ENCODE peak calls at places on chromosomes 3 and 15, in five cellular contexts. F is trophoblast cell, Y is neuronal stem cell, D is H1, I is IMR-90. U is an unnamed sample.

GRCh38 chr3:107978116-107979057 is 112.4 kb downstream of the CD47 start:
- DNase-seq in F (no peak), Y (no peak), D (no peak), I (no peak), U (no peak)

GRCh38 chr3:183764854-183765731 is 60.3 kb downstream of the MAP6D1 start:
- DNase-seq in F (peak), Y (no peak), D (no peak), I (peak), U (peak)

GRCh38 chr15:85625856-85626255 is 168.9 kb downstream of the KLHL25 start:
- DNase-seq in F (no peak), Y (no peak), D (no peak), I (peak), U (no peak)

GRCh38 chr15:69666441-69666882 is 213.8 kb downstream of the RPLP1 start:
- DNase-seq in F (peak), Y (no peak), D (no peak), I (peak), U (no peak)

GRCh38 chr15:50906954-50907865 is 1.3 kb upstream of the AP4E1 start:
- DNase-seq in F (peak), Y (no peak), D (no peak), I (peak), U (no peak)

GRCh38 chr3:32480596-32480995 is 22.1 kb downstream of the CMTM6 start:
- DNase-seq in F (no peak), Y (no peak), D (no peak), I (no peak), U (no peak)

GRCh38 chr3:70506775-70507174 is 194.3 kb upstream of the MDFIC2 start:
- DNase-seq in F (no peak), Y (no peak), D (no peak), I (no peak), U (no peak)

GRCh38 chr3:46276497-46277099 is 34.3 kb downstream of the CCR3 start:
- DNase-seq in F (peak), Y (no peak), D (peak), I (no peak), U (peak)

GRCh38 chr3:194203482-194204035 is 67.6 kb downstream of the HES1 start:
- DNase-seq in F (no peak), Y (no peak), D (no peak), I (no peak), U (peak)

GRCh38 chr3:24086597-24087369 is 141.7 kb downstream of the NR1D2 start:
- DNase-seq in F (no peak), Y (peak), D (no peak), I (no peak), U (no peak)

GRCh38 chr3:169297214-169297613 is 366.3 kb downstream of the MECOM start:
- DNase-seq in F (no peak), Y (no peak), D (no peak), I (no peak), U (no peak)

GRCh38 chr3:13081603-13082360 is 8.6 kb upstream of the IQSEC1 start:
- DNase-seq in F (no peak), Y (no peak), D (no peak), I (no peak), U (no peak)

GRCh38 chr3:158539414-158540014 is 31.5 kb upstream of the MLF1 start:
- DNase-seq in F (peak), Y (peak), D (no peak), I (peak), U (peak)

GRCh38 chr3:4584537-4585249 is 91.5 kb downstream of the ITPR1 start:
- DNase-seq in F (no peak), Y (no peak), D (no peak), I (peak), U (no peak)

DNA sequence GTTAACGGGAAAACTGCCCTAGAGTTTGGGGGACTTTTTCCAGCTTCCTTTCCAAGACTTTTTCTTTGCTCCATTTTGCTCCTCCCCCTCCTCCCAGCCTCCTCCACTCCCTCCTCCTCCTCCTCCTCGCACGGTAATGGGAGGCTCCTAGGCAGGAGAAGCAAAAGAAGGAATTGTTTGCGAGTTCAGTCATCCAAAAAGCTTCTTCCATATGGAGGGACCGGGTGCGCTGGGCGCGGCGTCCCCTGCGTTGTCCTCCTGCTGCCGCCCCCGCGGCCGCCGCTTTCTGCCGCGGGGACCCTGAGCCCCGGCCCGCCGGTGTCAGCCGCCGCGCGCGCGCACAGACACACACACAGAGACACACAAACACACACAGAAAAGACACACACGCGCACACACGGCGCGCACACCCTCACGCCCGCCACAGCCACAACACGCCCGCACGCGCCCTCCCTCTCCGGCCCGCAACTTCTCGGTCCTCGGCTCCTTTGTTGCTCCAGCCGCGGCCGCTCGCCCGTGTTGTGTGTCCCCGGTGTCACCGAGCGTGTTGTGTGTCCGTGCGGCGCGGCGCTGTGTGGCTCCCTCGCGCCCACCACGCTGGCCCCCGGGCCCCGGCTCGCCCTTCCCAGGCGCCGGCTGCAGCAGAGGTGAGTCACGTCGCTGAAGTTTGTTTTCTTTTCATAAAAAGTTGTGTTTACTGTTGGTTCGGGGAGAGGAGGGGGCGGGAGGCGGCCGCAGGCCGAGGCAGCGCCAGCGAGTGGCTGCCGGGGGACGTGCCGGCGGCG is at the start of gene BOC:
- DNase-seq in F (peak), Y (peak), D (no peak), I (peak), U (peak)
- H3K4ac ChIP-seq in F (peak), Y (peak), D (peak), I (peak), U (no peak)

DNA sequence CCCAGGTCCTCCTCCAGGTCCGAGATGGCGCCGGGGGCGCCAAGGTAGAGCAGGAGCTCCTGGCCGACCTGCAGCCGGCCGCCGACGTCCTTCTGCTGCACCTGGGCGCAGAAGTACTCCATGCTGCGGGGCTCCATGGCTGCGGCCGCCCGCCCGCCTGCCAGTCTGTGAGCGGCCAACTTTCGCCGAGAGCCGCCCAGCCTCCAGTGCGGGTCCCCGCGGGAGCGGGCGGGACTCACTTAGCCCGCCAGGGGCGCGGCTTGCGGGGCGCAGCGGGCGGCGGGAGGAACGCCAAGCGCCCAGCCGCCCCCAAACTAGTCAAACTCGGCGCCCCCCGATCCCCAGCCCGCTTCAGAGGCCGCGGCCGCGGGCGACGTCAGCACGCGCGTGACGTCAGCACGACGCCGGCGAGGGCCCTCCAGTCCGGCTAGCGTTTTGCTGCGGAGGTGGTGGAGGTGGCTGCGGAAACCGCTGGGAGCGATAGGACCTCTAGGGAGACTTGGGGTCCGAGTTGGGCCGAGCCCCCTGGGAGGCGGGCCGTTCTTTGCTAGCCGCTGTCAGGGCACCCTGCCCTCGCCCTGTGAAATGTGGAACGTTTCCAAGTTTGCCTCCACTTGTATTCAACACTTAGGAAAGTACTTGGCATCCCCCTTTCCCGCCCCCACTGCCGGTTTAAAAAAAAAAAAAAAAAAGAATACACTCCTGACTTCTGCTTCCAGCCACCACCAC is at the start of gene CLASP2:
- DNase-seq in F (peak), Y (peak), D (peak), I (peak), U (peak)
- H3K23ac ChIP-seq in F (no peak), Y (peak), D (no peak), I (peak), U (no peak)

GRCh38 chr15:29821416-29822099 is 710 bp downstream of the TJP1 start:
- DNase-seq in F (peak), Y (peak), D (no peak), I (peak), U (peak)

GRCh38 chr15:29822100-29822684 is at the start of gene TJP1:
- DNase-seq in F (peak), Y (peak), D (no peak), I (peak), U (peak)

GRCh38 chr15:29825205-29825604 is 2.9 kb upstream of the TJP1 start:
- DNase-seq in F (no peak), Y (no peak), D (no peak), I (no peak), U (no peak)

GRCh38 chr15:29820802-29821160 is 1.5 kb downstream of the TJP1 start:
- DNase-seq in F (no peak), Y (no peak), D (no peak), I (peak), U (no peak)

DNA sequence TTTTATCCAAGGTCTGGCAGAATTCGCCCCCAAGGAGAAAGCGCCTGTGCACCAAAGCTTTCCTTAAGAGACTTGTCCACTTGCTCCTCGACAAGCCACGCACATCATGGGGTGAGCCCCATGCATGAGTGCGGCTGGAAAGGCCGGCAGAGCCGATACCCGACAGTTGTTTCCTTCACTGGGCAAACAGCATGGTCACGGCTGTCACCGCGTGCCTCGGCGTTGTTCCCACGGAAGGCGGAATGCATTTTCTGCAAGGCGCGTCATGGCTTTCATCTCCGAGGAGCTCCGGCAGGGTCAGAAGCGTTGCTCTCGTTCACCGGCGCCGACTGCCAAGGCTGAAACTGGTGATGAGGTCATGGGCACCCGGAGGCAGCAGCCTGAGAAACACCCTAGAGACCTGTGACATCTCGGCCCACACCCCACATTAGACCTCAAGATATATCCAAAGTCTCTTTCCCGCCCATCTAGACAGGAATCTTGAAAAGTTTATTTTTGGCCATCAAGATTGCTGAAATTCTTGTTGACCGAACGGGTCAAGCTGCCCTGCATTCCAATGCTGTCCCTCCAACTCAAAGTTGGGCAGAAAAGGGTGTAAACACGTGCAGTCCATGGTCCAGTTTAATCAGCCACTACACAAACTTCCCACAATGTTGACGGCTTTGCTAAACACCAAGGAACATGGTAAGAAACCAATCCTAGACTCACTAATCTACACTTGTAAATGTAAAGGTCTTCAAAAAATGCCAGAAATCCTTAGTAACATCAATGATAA is 604 bp upstream of the TJP1 start:
- DNase-seq in F (peak), Y (no peak), D (no peak), I (peak), U (peak)
- H3K4me3 ChIP-seq in F (peak), Y (peak), D (peak), I (peak), U (peak)

DNA sequence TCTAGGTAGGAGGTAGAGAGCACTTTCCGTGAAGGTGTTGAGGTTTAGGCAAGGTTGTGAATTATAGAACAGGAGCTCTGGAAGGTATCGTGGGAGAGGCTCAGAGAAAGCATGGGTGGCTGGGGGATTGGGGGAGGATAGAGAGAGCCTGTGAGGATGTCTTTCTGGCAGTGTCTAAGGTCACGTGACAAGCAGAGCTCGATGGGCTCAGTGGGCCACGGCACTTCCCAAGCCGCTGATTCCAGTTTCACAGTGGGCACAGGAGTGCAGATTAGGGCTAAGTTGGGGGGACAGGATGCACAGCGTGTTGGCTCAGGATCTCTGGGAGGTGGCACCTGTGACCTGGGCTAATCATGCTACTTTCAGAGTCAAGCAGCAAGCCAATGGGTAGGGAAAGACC is 52.0 kb downstream of the CEMIP start:
- DNase-seq in F (no peak), Y (no peak), D (no peak), I (no peak), U (no peak)
- H3K4ac ChIP-seq in F (no peak), Y (no peak), D (peak), I (no peak), U (no peak)

DNA sequence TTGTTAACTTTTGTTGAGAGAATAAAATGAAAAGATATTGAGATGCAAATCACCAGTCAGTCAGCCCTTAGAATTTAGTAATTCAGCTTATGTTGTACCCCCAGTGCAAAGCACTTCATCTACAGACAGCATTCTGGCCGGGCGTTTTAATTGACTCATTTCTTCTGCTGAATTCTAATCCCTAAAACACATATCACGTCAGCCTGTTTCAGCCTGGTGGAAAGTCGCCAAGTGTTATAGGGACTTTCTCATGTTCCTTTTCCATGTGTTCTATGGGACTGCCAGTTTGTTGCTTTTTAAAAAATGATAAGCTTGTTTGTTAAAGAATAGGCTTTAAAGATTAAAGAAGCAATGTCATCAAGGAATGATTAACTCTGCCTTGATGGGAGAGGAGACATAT is 169.7 kb upstream of the BFSP2 start:
- DNase-seq in F (no peak), Y (no peak), D (no peak), I (no peak), U (no peak)
- H3K23ac ChIP-seq in F (no peak), Y (no peak), D (no peak), I (no peak), U (no peak)

GRCh38 chr3:125140817-125141595 is 71.5 kb downstream of the SLC12A8 start:
- DNase-seq in F (no peak), Y (no peak), D (no peak), I (no peak), U (no peak)
- H3K4me3 ChIP-seq in F (no peak), Y (no peak), D (peak), I (no peak), U (no peak)

GRCh38 chr3:123779646-123780231 is 104.4 kb downstream of the MYLK start:
- DNase-seq in F (no peak), Y (no peak), D (no peak), I (no peak), U (no peak)

GRCh38 chr3:123781571-123782275 is 102.4 kb downstream of the MYLK start:
- DNase-seq in F (no peak), Y (no peak), D (no peak), I (peak), U (no peak)

GRCh38 chr3:123782488-123782887 is 101.6 kb downstream of the MYLK start:
- DNase-seq in F (no peak), Y (no peak), D (no peak), I (no peak), U (no peak)

GRCh38 chr3:123780656-123781055 is 103.5 kb downstream of the MYLK start:
- DNase-seq in F (no peak), Y (no peak), D (no peak), I (peak), U (no peak)

DNA sequence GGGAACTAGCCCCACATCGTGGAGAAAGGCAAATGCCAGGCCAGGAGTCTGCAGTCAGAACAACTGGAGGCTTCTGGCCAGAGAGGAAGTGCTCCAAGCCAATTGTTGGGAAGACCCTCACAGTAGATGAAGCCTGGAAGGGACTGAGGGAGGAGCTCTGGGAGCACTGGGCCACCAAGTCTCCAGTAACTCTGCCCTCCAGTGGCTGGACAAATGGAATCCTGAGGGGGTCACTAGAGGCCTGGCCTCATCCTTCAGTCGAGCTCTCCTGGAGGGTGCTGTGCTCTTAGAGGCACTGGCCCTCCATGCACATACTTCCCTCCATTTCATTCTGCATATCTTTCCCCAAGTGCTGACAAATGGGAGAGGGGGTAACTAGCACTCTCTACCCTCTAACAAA is 103.0 kb downstream of the MYLK start:
- DNase-seq in F (no peak), Y (no peak), D (no peak), I (no peak), U (peak)
- H3K4ac ChIP-seq in F (peak), Y (no peak), D (no peak), I (peak), U (no peak)

GRCh38 chr3:186783070-186783730 is at the start of gene EIF4A2:
- DNase-seq in F (peak), Y (peak), D (peak), I (peak), U (peak)

GRCh38 chr3:186784820-186785516 is 1.6 kb downstream of the EIF4A2 start:
- DNase-seq in F (peak), Y (no peak), D (no peak), I (no peak), U (no peak)

GRCh38 chr3:186782542-186783069 is 771 bp upstream of the EIF4A2 start:
- DNase-seq in F (peak), Y (no peak), D (no peak), I (no peak), U (no peak)

GRCh38 chr3:186785517-186786018 is 2.2 kb downstream of the EIF4A2 start:
- DNase-seq in F (no peak), Y (no peak), D (no peak), I (no peak), U (no peak)

GRCh38 chr3:186783731-186784515 is 546 bp downstream of the EIF4A2 start:
- DNase-seq in F (peak), Y (peak), D (no peak), I (peak), U (peak)
- H3K23ac ChIP-seq in F (no peak), Y (peak), D (no peak), I (peak), U (no peak)

GRCh38 chr3:99614768-99615167 is 23.6 kb upstream of the COL8A1 start:
- DNase-seq in F (no peak), Y (no peak), D (no peak), I (no peak), U (no peak)
- H3K4me3 ChIP-seq in F (no peak), Y (no peak), D (no peak), I (no peak), U (no peak)